ENCODE peak calls at places on chromosome X, in six cellular contexts. X, W, L, B, N and V are unnamed samples. For H3K27me3, the result is how much of the 10 kb centered on the place peaks cover.

GRCh38 chrX:54786972-54787371 is 11.1 kb downstream of the ITIH6 start:
- DNase-seq in B (no peak), N (no peak), X (no peak), L (no peak), W (no peak), V (no peak)

GRCh38 chrX:115583730-115584004 is 22.7 kb downstream of the PLS3 start:
- DNase-seq in N (no peak), B (no peak), L (no peak), W (no peak), X (no peak), V (no peak)

GRCh38 chrX:124679199-124679598 is 332.8 kb downstream of the SH2D1A start:
- DNase-seq in W (no peak), B (no peak), N (no peak), X (no peak), L (no peak), V (no peak)

GRCh38 chrX:70432936-70433847 is 10.1 kb downstream of the GDPD2 start:
- DNase-seq in L (no peak), X (no peak), N (no peak), B (no peak), W (no peak), V (no peak)

GRCh38 chrX:124280294-124280902 is 52.1 kb upstream of the TEX13D start:
- DNase-seq in B (no peak), X (no peak), L (no peak), W (no peak), N (no peak), V (no peak)

GRCh38 chrX:118418811-118419251 is 72.9 kb downstream of the WDR44 start:
- DNase-seq in W (no peak), L (no peak), N (no peak), B (no peak), X (no peak), V (no peak)

GRCh38 chrX:9519546-9520210 is 54.8 kb downstream of the TBL1X start:
- DNase-seq in L (no peak), X (no peak), W (no peak), B (no peak), N (no peak), V (no peak)

GRCh38 chrX:1592128-1592862 is 891 bp downstream of the AKAP17A start:
- DNase-seq in W (no peak), N (no peak), L (no peak), X (no peak), B (no peak), V (no peak)

GRCh38 chrX:56994375-56995270 is 718 bp downstream of the SPIN3 start:
- DNase-seq in L (no peak), X (no peak), B (no peak), W (no peak), N (no peak), V (no peak)

GRCh38 chrX:30573125-30573524 is 4.4 kb downstream of the TASL start:
- DNase-seq in B (no peak), L (no peak), N (no peak), X (no peak), W (no peak), V (no peak)

GRCh38 chrX:39261446-39262147 is 460.3 kb downstream of the MID1IP1 start:
- DNase-seq in X (peak), B (no peak), W (no peak), L (peak), N (peak), V (no peak)

GRCh38 chrX:104988038-104988437 is 232.5 kb downstream of the TEX13A start:
- DNase-seq in X (no peak), L (no peak), N (no peak), B (no peak), W (no peak), V (no peak)

GRCh38 chrX:104987063-104987462 is 233.4 kb downstream of the TEX13A start:
- DNase-seq in W (no peak), B (no peak), X (no peak), N (no peak), L (peak), V (no peak)
- H3K27me3 ChIP-seq in W (under half), B (under half), X (under half), N (under half), L (under half), V (under half)

DNA sequence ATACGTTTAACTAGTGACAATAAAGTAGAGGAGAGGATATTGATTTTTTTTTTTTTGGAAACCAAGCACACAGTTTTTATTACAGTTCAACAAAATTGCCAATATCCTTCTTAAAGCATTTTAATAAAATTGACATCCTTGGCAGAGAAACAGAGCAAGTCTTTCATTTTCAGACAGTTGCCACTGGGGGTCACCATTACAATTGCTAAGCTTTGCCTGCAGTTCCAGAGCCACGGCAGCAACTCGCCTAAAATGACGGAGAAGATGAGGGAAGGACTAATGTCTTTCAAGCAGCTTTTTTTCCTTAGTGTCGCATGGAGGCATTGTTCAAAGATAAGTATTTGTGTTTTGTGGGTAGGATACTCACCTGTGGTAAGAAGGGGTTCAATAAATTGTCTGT is 507.8 kb upstream of the ARX start:
- DNase-seq in X (no peak), N (no peak), L (peak), B (no peak), W (no peak), V (no peak)
- H3K27me3 ChIP-seq in X (under half), N (under half), L (under half), B (under half), W (under half), V (under half)

DNA sequence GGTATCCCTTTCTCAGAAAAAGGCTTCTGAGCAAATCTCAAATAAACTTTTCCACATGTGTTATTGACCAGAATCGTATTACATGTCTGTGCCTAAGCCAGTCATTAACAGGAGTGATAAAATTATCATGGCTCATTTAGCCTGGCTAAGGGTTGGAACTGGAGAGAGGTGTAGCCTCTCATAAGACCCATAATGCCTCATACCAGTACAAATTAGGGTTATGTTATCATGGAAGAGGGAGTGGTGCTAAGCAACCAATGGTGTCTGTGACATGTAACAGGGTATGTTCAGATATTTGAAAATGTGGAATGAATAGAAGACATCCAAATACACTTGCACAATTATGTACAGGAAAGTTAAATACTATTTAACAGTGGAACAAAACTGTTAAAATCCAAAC is 99.6 kb upstream of the CCDC160 start:
- DNase-seq in B (no peak), N (no peak), W (no peak), X (no peak), L (no peak), V (no peak)
- H3K27me3 ChIP-seq in B (under half), N (under half), W (under half), X (under half), L (under half), V (under half)

GRCh38 chrX:101483705-101484104 is 1.6 kb upstream of the ARMCX4 start:
- DNase-seq in W (no peak), N (no peak), B (no peak), X (no peak), L (no peak), V (no peak)
- H3K27me3 ChIP-seq in W (under half), N (under half), B (under half), X (under half), L (under half), V (under half)

GRCh38 chrX:106964290-106964689 is 35.7 kb downstream of the MORC4 start:
- DNase-seq in N (no peak), L (no peak), W (no peak), B (no peak), X (no peak), V (no peak)
- H3K27me3 ChIP-seq in N (under half), L (under half), W (under half), B (under half), X (under half), V (under half)

DNA sequence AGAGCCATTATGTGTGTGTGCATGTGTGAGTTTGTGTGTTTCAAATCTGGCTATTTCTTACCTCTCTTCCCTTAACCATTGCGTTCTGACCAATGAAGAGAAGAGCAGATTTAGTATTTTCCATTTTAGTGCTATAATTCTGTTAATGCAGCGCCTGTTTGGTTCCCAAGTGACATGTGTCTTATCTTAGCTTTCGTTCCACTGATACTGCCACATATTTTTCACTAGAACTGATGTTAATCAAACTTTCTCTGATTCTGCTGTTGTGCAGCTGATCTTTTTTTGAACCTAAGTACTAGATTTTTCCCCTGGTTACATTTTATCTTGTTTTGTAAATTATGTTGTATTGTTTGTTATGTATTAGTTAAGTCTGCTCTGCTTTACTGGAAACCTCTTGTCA is 152.9 kb upstream of the MID1 start:
- DNase-seq in N (no peak), B (no peak), X (no peak), L (no peak), W (no peak), V (no peak)
- H3K27me3 ChIP-seq in N (under half), B (under half), X (under half), L (under half), W (under half), V (under half)

DNA sequence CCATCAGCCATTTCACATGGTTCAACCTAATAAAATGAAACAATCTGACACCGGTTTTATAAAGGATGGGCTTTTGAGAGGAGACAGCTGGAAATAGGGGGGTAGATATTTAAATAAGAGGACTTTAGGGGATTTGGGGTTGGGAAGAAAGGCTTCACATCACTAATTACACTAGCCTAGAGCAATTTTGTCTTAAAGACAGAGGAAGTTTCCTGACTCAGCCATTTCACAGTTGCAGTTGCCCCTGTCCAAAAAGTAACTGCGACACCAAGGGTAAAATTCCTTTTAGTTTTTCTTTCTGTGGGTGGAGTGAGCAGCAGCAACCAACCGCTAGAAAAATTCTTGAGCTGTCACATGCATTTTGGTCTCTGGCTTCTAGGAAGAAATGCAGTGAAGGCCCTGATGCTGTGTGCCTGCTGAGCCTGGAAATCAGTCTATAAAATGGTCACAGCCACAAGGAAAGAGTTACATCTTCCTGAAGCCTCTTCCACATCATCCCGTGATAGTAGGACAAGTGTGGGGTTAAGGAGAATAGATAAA is 233.6 kb downstream of the ZNF674 start:
- DNase-seq in B (no peak), L (no peak), N (no peak), W (no peak), X (no peak), V (no peak)
- H3K27me3 ChIP-seq in B (under half), L (under half), N (under half), W (under half), X (under half), V (under half)

GRCh38 chrX:150365953-150366911 is 3.1 kb downstream of the MAMLD1 start:
- DNase-seq in B (no peak), X (peak), L (no peak), N (no peak), W (peak), V (no peak)

GRCh38 chrX:150363561-150364346 is 637 bp downstream of the MAMLD1 start:
- DNase-seq in L (no peak), N (no peak), W (peak), B (no peak), X (peak), V (no peak)

GRCh38 chrX:150364347-150365050 is 1.4 kb downstream of the MAMLD1 start:
- DNase-seq in X (peak), N (no peak), B (no peak), W (peak), L (no peak), V (no peak)

GRCh38 chrX:150365051-150365952 is 2.2 kb downstream of the MAMLD1 start:
- DNase-seq in N (no peak), X (peak), W (peak), B (peak), L (no peak), V (no peak)

GRCh38 chrX:150366951-150367545 is 3.9 kb downstream of the MAMLD1 start:
- DNase-seq in N (no peak), L (peak), B (no peak), W (no peak), X (peak), V (no peak)
- H3K27me3 ChIP-seq in N (under half), L (under half), B (under half), W (under half), X (under half), V (under half)

DNA sequence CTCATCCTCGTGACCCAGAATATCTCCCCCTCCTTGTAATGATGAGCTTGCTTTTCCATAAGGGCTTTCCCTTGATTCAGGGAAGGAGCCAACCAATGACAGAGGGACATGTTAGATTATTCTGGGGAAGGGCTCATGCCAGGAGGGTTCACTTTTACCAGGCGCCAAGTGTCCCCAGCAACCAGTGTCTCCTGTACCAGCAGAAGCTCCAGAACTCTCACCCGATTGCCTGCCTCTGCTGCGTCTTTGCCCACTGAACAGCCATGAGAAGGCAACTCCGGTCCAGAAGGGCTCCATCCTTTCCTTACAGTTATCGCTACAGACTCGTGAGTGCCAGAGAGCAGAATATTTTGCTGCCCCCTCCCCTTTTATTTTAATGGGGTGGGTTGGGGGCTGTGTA is at the start of gene ATP1B4:
- DNase-seq in W (no peak), L (no peak), X (no peak), B (no peak), N (no peak), V (no peak)
- H3K27me3 ChIP-seq in W (under half), L (under half), X (under half), B (under half), N (under half), V (under half)